ENCODE peak calls at places on chromosomes 6 and 20, in five cellular contexts. A, L, U, Y and X are unnamed samples.

GRCh38 chr6:125983246-125983945 is 2.9 kb upstream of the TRMT11 start:
- DNase-seq in A (no peak), L (no peak), U (peak; percentile 62), Y (no peak), X (peak; percentile 62)

GRCh38 chr6:170130771-170131241 is 160.1 kb downstream of the DLL1 start:
- DNase-seq in A (no peak), L (no peak), U (no peak), Y (no peak), X (no peak)

GRCh38 chr20:63896136-63896890 is 1.4 kb downstream of the DNAJC5 start:
- DNase-seq in A (peak; percentile 51), L (peak; percentile 26), U (no peak), Y (no peak), X (no peak)

GRCh38 chr6:52415333-52415732 is 4.8 kb upstream of the EFHC1 start:
- DNase-seq in A (no peak), L (no peak), U (no peak), Y (no peak), X (no peak)

GRCh38 chr20:41080866-41081265 is 52.2 kb downstream of the TOP1 start:
- DNase-seq in A (no peak), L (no peak), U (no peak), Y (no peak), X (no peak)

GRCh38 chr6:107866606-107867301 is 42.6 kb upstream of the SCML4 start:
- DNase-seq in A (no peak), L (no peak), U (peak; percentile 56), Y (no peak), X (no peak)

GRCh38 chr20:46563170-46563847 is 12.9 kb upstream of the OCSTAMP start:
- DNase-seq in A (no peak), L (peak; percentile 37), U (no peak), Y (no peak), X (no peak)

GRCh38 chr6:109184638-109185037 is 89.3 kb downstream of the CEP57L1 start:
- DNase-seq in A (no peak), L (no peak), U (no peak), Y (no peak), X (no peak)

GRCh38 chr20:60137657-60138245 is 179.5 kb downstream of the CDH26 start:
- DNase-seq in A (no peak), L (peak; percentile 15), U (peak; percentile 6), Y (no peak), X (no peak)

GRCh38 chr6:124854338-124854922 is 107.8 kb upstream of the RNF217 start:
- DNase-seq in A (no peak), L (no peak), U (peak; percentile 13), Y (no peak), X (no peak)

GRCh38 chr6:148794797-148795196 is 48.0 kb downstream of the UST start:
- DNase-seq in A (no peak), L (no peak), U (no peak), Y (no peak), X (no peak)

GRCh38 chr20:38049800-38050199 is 16.3 kb downstream of the RPRD1B start:
- DNase-seq in A (no peak), L (no peak), U (peak; percentile 64), Y (peak; percentile 41), X (no peak)

GRCh38 chr6:164200071-164200470 is 785.6 kb downstream of the QKI start:
- DNase-seq in A (no peak), L (no peak), U (peak; percentile 8), Y (no peak), X (no peak)

GRCh38 chr6:84892666-84893065 is 128.3 kb upstream of the TBX18 start:
- DNase-seq in A (no peak), L (no peak), U (peak; percentile 59), Y (peak; percentile 9), X (no peak)

GRCh38 chr20:34528921-34529297 is 12.7 kb downstream of the DYNLRB1 start:
- DNase-seq in A (peak; percentile 74), L (no peak), U (peak; percentile 16), Y (no peak), X (no peak)

GRCh38 chr20:19583532-19584175 is 174.4 kb upstream of the RIN2 start:
- DNase-seq in A (peak; percentile 68), L (peak; percentile 91), U (peak; percentile 40), Y (no peak), X (no peak)

GRCh38 chr20:19593762-19594161 is 164.3 kb upstream of the RIN2 start:
- DNase-seq in A (no peak), L (no peak), U (no peak), Y (no peak), X (no peak)

GRCh38 chr20:19589731-19590362 is 168.2 kb upstream of the RIN2 start:
- DNase-seq in A (no peak), L (no peak), U (no peak), Y (no peak), X (peak; percentile 37)

GRCh38 chr20:19590382-19590781 is 167.7 kb upstream of the RIN2 start:
- DNase-seq in A (no peak), L (no peak), U (no peak), Y (no peak), X (no peak)

DNA sequence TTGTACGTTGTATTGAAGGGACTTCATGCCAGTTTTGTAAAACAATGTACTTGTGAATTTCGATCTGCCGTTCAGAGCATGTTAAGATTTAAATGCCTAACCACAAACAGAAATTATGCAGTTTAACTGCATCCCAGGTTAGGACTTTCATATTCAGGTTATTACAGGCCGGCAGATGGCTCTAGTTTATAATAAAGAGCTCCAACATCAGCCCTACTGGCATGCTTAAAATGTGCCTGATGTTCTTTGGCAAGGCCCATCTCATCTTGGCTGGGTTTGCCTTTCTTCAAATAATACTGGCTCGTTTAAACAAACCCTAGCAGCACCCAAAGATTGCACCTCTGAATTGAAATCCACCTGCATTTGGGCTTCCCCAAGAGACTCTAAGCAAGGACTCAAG is 169.3 kb upstream of the RIN2 start:
- DNase-seq in A (no peak), L (no peak), U (no peak), Y (no peak), X (no peak)
- TF ChIP-seq CTCF in A (peak; percentile 9), L (no peak), U (no peak), Y (no peak), X (no peak)

GRCh38 chr6:70901324-70901723 is 55.5 kb downstream of the B3GAT2 start:
- DNase-seq in A (no peak), L (no peak), U (no peak), Y (no peak), X (no peak)
- TF ChIP-seq CTCF in A (no peak), L (no peak), U (peak; percentile 31), Y (no peak), X (peak; percentile 33)

DNA sequence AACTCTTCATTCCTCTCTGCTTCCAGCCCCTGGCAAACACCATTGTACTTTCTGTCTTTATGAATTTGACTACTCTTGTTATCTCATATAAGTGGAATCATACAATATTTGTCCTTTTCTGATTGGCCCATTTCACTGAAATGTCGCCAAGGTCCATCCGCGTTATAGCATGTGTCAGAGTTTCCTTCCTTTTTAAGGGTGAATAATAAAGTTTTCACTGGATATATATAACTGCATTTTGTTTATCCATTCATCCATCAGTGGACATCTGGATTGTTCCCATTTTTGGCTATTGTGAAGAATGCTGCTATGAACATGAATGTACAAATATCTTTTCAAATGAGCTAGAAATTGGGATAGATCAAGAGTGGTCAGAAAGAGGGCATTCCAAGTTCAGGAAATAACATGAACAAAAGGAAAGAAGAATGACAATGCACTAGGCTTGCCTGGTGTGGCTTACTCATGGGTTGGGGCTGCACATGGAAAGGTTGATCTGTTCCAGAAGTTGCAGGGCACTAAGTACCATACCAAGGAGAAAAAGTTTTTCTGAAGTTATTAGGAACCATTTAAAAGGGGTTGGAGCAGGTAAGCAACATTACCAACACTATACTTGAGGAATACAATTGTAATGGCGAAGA is 10.0 kb upstream of the L3MBTL3 start:
- DNase-seq in A (no peak), L (no peak), U (peak; percentile 76), Y (no peak), X (no peak)
- TF ChIP-seq CTCF in A (no peak), L (no peak), U (no peak), Y (no peak), X (no peak)

GRCh38 chr6:159461998-159462397 is 231.0 kb downstream of the SOD2 start:
- DNase-seq in A (no peak), L (no peak), U (no peak), Y (no peak), X (no peak)
- TF ChIP-seq CTCF in A (no peak), L (no peak), U (no peak), Y (no peak), X (no peak)

DNA sequence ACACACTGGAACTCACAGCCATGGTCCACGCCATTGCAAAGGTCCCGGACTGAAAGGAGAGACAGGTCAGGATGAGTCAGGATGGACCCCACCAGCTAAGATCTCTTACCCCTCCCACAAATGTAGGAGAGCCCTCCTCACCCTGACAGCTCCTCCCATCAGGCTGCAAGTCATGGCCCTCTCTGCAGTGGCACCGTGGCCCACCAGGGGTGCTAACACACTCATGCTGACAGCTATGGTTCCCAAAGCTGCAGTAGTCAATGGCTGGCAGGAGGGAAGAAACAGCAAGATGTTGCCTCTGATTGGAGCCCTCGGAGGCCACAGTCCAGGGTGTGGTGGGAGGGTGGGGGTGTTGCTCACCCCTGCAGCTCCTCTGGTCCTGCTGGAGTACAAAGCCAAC is 5.7 kb upstream of the RBPJL start:
- DNase-seq in A (no peak), L (peak; percentile 62), U (peak; percentile 28), Y (no peak), X (no peak)
- TF ChIP-seq CTCF in A (peak; percentile 22), L (peak; percentile 47), U (peak; percentile 48), Y (peak; percentile 50), X (peak; percentile 40)

GRCh38 chr6:28635547-28636158 is 110.0 kb downstream of the GPX5 start:
- DNase-seq in A (no peak), L (peak; percentile 49), U (no peak), Y (no peak), X (no peak)

GRCh38 chr6:28634406-28634757 is 108.7 kb downstream of the GPX5 start:
- DNase-seq in A (no peak), L (no peak), U (no peak), Y (no peak), X (no peak)

GRCh38 chr6:28632326-28632851 is 106.7 kb downstream of the GPX5 start:
- DNase-seq in A (no peak), L (no peak), U (no peak), Y (no peak), X (no peak)

GRCh38 chr6:28633445-28634215 is 107.9 kb downstream of the GPX5 start:
- DNase-seq in A (no peak), L (no peak), U (no peak), Y (no peak), X (no peak)

GRCh38 chr6:28634758-28635546 is 109.3 kb downstream of the GPX5 start:
- DNase-seq in A (no peak), L (peak; percentile 59), U (peak; percentile 28), Y (no peak), X (no peak)
- TF ChIP-seq CTCF in A (no peak), L (no peak), U (no peak), Y (no peak), X (no peak)

DNA sequence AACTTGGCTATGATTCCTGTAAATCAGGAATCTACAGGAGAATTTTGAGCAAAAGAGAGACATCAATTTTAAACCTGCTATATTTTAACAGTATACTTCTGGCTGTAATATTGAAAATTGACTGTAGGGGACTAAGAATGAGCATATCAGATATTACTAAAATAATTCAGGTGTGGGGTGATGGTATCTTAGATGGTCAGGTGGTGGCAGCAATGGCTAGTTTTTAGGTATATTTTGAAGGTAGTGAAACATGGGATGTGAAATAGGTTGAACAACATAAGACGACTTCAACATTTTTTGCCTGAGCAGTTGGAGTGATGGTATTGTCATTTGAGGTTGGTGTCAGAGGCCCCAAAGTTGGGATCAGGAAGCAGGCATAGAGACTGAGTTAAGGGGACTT is 32.1 kb downstream of the FAM83B start:
- DNase-seq in A (no peak), L (no peak), U (no peak), Y (no peak), X (no peak)
- TF ChIP-seq CTCF in A (no peak), L (no peak), U (no peak), Y (no peak), X (no peak)